ENCODE peak calls at places on chromosomes 3 and 15, in five cellular contexts. One of them, this sample, is unnamed.

GRCh38 chr3:32438596-32439344 is 47.1 kb downstream of the CMTM7 start:
- DNase-seq in suprapubic skin: no peak
- DNase-seq in activated T-helper 1 cell treated with anti-CD3 and anti-CD28 coated beads, Interleukin-12 subunit alpha, Interleukin-12 subunit beta, Interleukin-2, Interleukin-4 antibody, amounts not matched to agents 30 ng/mL and 10 ng/mL and 1 ng/mL, durations not matched to agents 14 hours and 24 hours and 36 hours: no peak
- DNase-seq in neural crest cell: no peak
- DNase-seq in thoracic aorta: no peak
- DNase-seq in this sample: peak

GRCh38 chr3:108322352-108322751 is 26.0 kb downstream of the HHLA2 start:
- DNase-seq in suprapubic skin: no peak
- DNase-seq in activated T-helper 1 cell treated with anti-CD3 and anti-CD28 coated beads, Interleukin-12 subunit alpha, Interleukin-12 subunit beta, Interleukin-2, Interleukin-4 antibody, amounts not matched to agents 30 ng/mL and 10 ng/mL and 1 ng/mL, durations not matched to agents 14 hours and 24 hours and 36 hours: no peak
- DNase-seq in neural crest cell: no peak
- DNase-seq in thoracic aorta: no peak
- DNase-seq in this sample: no peak

GRCh38 chr3:111496894-111497559 is 45.0 kb upstream of the CD96 start:
- DNase-seq in suprapubic skin: no peak
- DNase-seq in activated T-helper 1 cell treated with anti-CD3 and anti-CD28 coated beads, Interleukin-12 subunit alpha, Interleukin-12 subunit beta, Interleukin-2, Interleukin-4 antibody, amounts not matched to agents 30 ng/mL and 10 ng/mL and 1 ng/mL, durations not matched to agents 14 hours and 24 hours and 36 hours: no peak
- DNase-seq in neural crest cell: no peak
- DNase-seq in thoracic aorta: no peak
- DNase-seq in this sample: no peak

GRCh38 chr3:150538324-150539208 is 7.7 kb downstream of the SERP1 start:
- DNase-seq in suprapubic skin: no peak
- DNase-seq in activated T-helper 1 cell treated with anti-CD3 and anti-CD28 coated beads, Interleukin-12 subunit alpha, Interleukin-12 subunit beta, Interleukin-2, Interleukin-4 antibody, amounts not matched to agents 30 ng/mL and 10 ng/mL and 1 ng/mL, durations not matched to agents 14 hours and 24 hours and 36 hours: no peak
- DNase-seq in neural crest cell: no peak
- DNase-seq in thoracic aorta: no peak
- DNase-seq in this sample: no peak

GRCh38 chr15:58856090-58856489 is 77.4 kb downstream of the SLTM start:
- DNase-seq in suprapubic skin: no peak
- DNase-seq in activated T-helper 1 cell treated with anti-CD3 and anti-CD28 coated beads, Interleukin-12 subunit alpha, Interleukin-12 subunit beta, Interleukin-2, Interleukin-4 antibody, amounts not matched to agents 30 ng/mL and 10 ng/mL and 1 ng/mL, durations not matched to agents 14 hours and 24 hours and 36 hours: no peak
- DNase-seq in neural crest cell: no peak
- DNase-seq in thoracic aorta: no peak
- DNase-seq in this sample: no peak

GRCh38 chr3:133915685-133916639 is 20.3 kb upstream of the RAB6B start:
- DNase-seq in suprapubic skin: no peak
- DNase-seq in activated T-helper 1 cell treated with anti-CD3 and anti-CD28 coated beads, Interleukin-12 subunit alpha, Interleukin-12 subunit beta, Interleukin-2, Interleukin-4 antibody, amounts not matched to agents 30 ng/mL and 10 ng/mL and 1 ng/mL, durations not matched to agents 14 hours and 24 hours and 36 hours: no peak
- DNase-seq in neural crest cell: no peak
- DNase-seq in thoracic aorta: no peak
- DNase-seq in this sample: no peak

GRCh38 chr3:183300996-183301562 is 48.0 kb downstream of the B3GNT5 start:
- DNase-seq in suprapubic skin: no peak
- DNase-seq in activated T-helper 1 cell treated with anti-CD3 and anti-CD28 coated beads, Interleukin-12 subunit alpha, Interleukin-12 subunit beta, Interleukin-2, Interleukin-4 antibody, amounts not matched to agents 30 ng/mL and 10 ng/mL and 1 ng/mL, durations not matched to agents 14 hours and 24 hours and 36 hours: no peak
- DNase-seq in neural crest cell: no peak
- DNase-seq in thoracic aorta: no peak
- DNase-seq in this sample: no peak

GRCh38 chr3:129491794-129492193 is 36.6 kb upstream of the RHO start:
- DNase-seq in suprapubic skin: no peak
- DNase-seq in activated T-helper 1 cell treated with anti-CD3 and anti-CD28 coated beads, Interleukin-12 subunit alpha, Interleukin-12 subunit beta, Interleukin-2, Interleukin-4 antibody, amounts not matched to agents 30 ng/mL and 10 ng/mL and 1 ng/mL, durations not matched to agents 14 hours and 24 hours and 36 hours: no peak
- DNase-seq in neural crest cell: no peak
- DNase-seq in thoracic aorta: no peak
- DNase-seq in this sample: no peak

GRCh38 chr15:29322407-29322806 is 52.8 kb upstream of the NSMCE3 start:
- DNase-seq in suprapubic skin: no peak
- DNase-seq in activated T-helper 1 cell treated with anti-CD3 and anti-CD28 coated beads, Interleukin-12 subunit alpha, Interleukin-12 subunit beta, Interleukin-2, Interleukin-4 antibody, amounts not matched to agents 30 ng/mL and 10 ng/mL and 1 ng/mL, durations not matched to agents 14 hours and 24 hours and 36 hours: no peak
- DNase-seq in neural crest cell: no peak
- DNase-seq in thoracic aorta: no peak
- DNase-seq in this sample: no peak

GRCh38 chr15:68311464-68311835 is 33.9 kb downstream of the FEM1B start:
- DNase-seq in suprapubic skin: peak
- DNase-seq in activated T-helper 1 cell treated with anti-CD3 and anti-CD28 coated beads, Interleukin-12 subunit alpha, Interleukin-12 subunit beta, Interleukin-2, Interleukin-4 antibody, amounts not matched to agents 30 ng/mL and 10 ng/mL and 1 ng/mL, durations not matched to agents 14 hours and 24 hours and 36 hours: no peak
- DNase-seq in neural crest cell: no peak
- DNase-seq in thoracic aorta: no peak
- DNase-seq in this sample: no peak

GRCh38 chr3:156787015-156787414 is 39.1 kb upstream of the LEKR1 start:
- DNase-seq in suprapubic skin: no peak
- DNase-seq in activated T-helper 1 cell treated with anti-CD3 and anti-CD28 coated beads, Interleukin-12 subunit alpha, Interleukin-12 subunit beta, Interleukin-2, Interleukin-4 antibody, amounts not matched to agents 30 ng/mL and 10 ng/mL and 1 ng/mL, durations not matched to agents 14 hours and 24 hours and 36 hours: no peak
- DNase-seq in neural crest cell: no peak
- DNase-seq in thoracic aorta: no peak
- DNase-seq in this sample: no peak

GRCh38 chr15:76057332-76058000 is 2.3 kb upstream of the TMEM266 start:
- DNase-seq in suprapubic skin: no peak
- DNase-seq in activated T-helper 1 cell treated with anti-CD3 and anti-CD28 coated beads, Interleukin-12 subunit alpha, Interleukin-12 subunit beta, Interleukin-2, Interleukin-4 antibody, amounts not matched to agents 30 ng/mL and 10 ng/mL and 1 ng/mL, durations not matched to agents 14 hours and 24 hours and 36 hours: no peak
- DNase-seq in neural crest cell: peak
- DNase-seq in thoracic aorta: no peak
- DNase-seq in this sample: peak

GRCh38 chr15:67146214-67146613 is 80.8 kb downstream of the SMAD3 start:
- DNase-seq in suprapubic skin: no peak
- DNase-seq in activated T-helper 1 cell treated with anti-CD3 and anti-CD28 coated beads, Interleukin-12 subunit alpha, Interleukin-12 subunit beta, Interleukin-2, Interleukin-4 antibody, amounts not matched to agents 30 ng/mL and 10 ng/mL and 1 ng/mL, durations not matched to agents 14 hours and 24 hours and 36 hours: no peak
- DNase-seq in neural crest cell: no peak
- DNase-seq in thoracic aorta: no peak
- DNase-seq in this sample: no peak

GRCh38 chr3:46868301-46868700 is 5.1 kb upstream of the MYL3 start:
- DNase-seq in suprapubic skin: no peak
- DNase-seq in activated T-helper 1 cell treated with anti-CD3 and anti-CD28 coated beads, Interleukin-12 subunit alpha, Interleukin-12 subunit beta, Interleukin-2, Interleukin-4 antibody, amounts not matched to agents 30 ng/mL and 10 ng/mL and 1 ng/mL, durations not matched to agents 14 hours and 24 hours and 36 hours: no peak
- DNase-seq in neural crest cell: no peak
- DNase-seq in thoracic aorta: no peak
- DNase-seq in this sample: no peak

GRCh38 chr3:4807381-4808280 is 171.6 kb upstream of the BHLHE40 start:
- DNase-seq in suprapubic skin: no peak
- DNase-seq in activated T-helper 1 cell treated with anti-CD3 and anti-CD28 coated beads, Interleukin-12 subunit alpha, Interleukin-12 subunit beta, Interleukin-2, Interleukin-4 antibody, amounts not matched to agents 30 ng/mL and 10 ng/mL and 1 ng/mL, durations not matched to agents 14 hours and 24 hours and 36 hours: no peak
- DNase-seq in neural crest cell: no peak
- DNase-seq in thoracic aorta: no peak
- DNase-seq in this sample: no peak

GRCh38 chr15:27855137-27855536 is 244.0 kb downstream of the OCA2 start:
- DNase-seq in suprapubic skin: peak
- DNase-seq in activated T-helper 1 cell treated with anti-CD3 and anti-CD28 coated beads, Interleukin-12 subunit alpha, Interleukin-12 subunit beta, Interleukin-2, Interleukin-4 antibody, amounts not matched to agents 30 ng/mL and 10 ng/mL and 1 ng/mL, durations not matched to agents 14 hours and 24 hours and 36 hours: no peak
- DNase-seq in neural crest cell: no peak
- DNase-seq in thoracic aorta: no peak
- DNase-seq in this sample: no peak

GRCh38 chr3:130870423-130870822 is 23.5 kb upstream of the ATP2C1 start:
- DNase-seq in suprapubic skin: no peak
- DNase-seq in activated T-helper 1 cell treated with anti-CD3 and anti-CD28 coated beads, Interleukin-12 subunit alpha, Interleukin-12 subunit beta, Interleukin-2, Interleukin-4 antibody, amounts not matched to agents 30 ng/mL and 10 ng/mL and 1 ng/mL, durations not matched to agents 14 hours and 24 hours and 36 hours: no peak
- DNase-seq in neural crest cell: no peak
- DNase-seq in thoracic aorta: no peak
- DNase-seq in this sample: no peak

This sample was measured in stimulated activated naive B cell treated with anti-CD40 and anti-IgM and Interleukin-4, amounts not matched to agents 10 μg/mL and 1 μg/mL and 100 μg/mL, for 72 hours.